ENCODE peak calls at places on chromosomes 13 and 19, in four cellular contexts. One of them, this sample, is unnamed.

GRCh38 chr13:76816394-76816793 is 69.8 kb downstream of the KCTD12 start:
- DNase-seq in HFF-Myc: no peak
- DNase-seq in left lung: no peak
- DNase-seq in A549: no peak
- DNase-seq in this sample: peak; percentile 54

GRCh38 chr13:29935309-29935981 is 85.0 kb upstream of the UBL3 start:
- DNase-seq in A549: no peak
- DNase-seq in HFF-Myc: no peak
- DNase-seq in left lung: peak; percentile 46
- DNase-seq in this sample: peak; percentile 67

GRCh38 chr13:101757446-101758039 is 305.1 kb downstream of the ITGBL1 start:
- DNase-seq in HFF-Myc: peak; percentile 25
- DNase-seq in A549: peak; percentile 45
- DNase-seq in left lung: no peak
- DNase-seq in this sample: peak; percentile 43

GRCh38 chr19:21109116-21109515 is 27.1 kb downstream of the ZNF714 start:
- DNase-seq in A549: no peak
- DNase-seq in left lung: no peak
- DNase-seq in HFF-Myc: no peak
- DNase-seq in this sample: no peak

GRCh38 chr19:49847731-49848696 is 2.9 kb upstream of the PTOV1 start:
- DNase-seq in left lung: no peak
- DNase-seq in A549: no peak
- DNase-seq in HFF-Myc: peak; percentile 83
- DNase-seq in this sample: no peak

GRCh38 chr13:74574964-74575728 is 440.9 kb upstream of the KLF12 start:
- DNase-seq in left lung: no peak
- DNase-seq in A549: no peak
- DNase-seq in HFF-Myc: no peak
- DNase-seq in this sample: peak; percentile 16

GRCh38 chr19:19217110-19217509 is 5.4 kb downstream of the NCAN start:
- DNase-seq in left lung: no peak
- DNase-seq in A549: peak; percentile 78
- DNase-seq in HFF-Myc: no peak
- DNase-seq in this sample: no peak

GRCh38 chr13:33321686-33322473 is 36.3 kb upstream of the STARD13 start:
- DNase-seq in A549: no peak
- DNase-seq in left lung: no peak
- DNase-seq in HFF-Myc: no peak
- DNase-seq in this sample: no peak

GRCh38 chr13:108003626-108004025 is 211.7 kb downstream of the LIG4 start:
- DNase-seq in A549: no peak
- DNase-seq in HFF-Myc: no peak
- DNase-seq in left lung: no peak
- DNase-seq in this sample: no peak

GRCh38 chr13:62320129-62320724 is 904.6 kb upstream of the PCDH20 start:
- DNase-seq in A549: peak; percentile 54
- DNase-seq in HFF-Myc: no peak
- DNase-seq in left lung: no peak
- DNase-seq in this sample: peak; percentile 80

GRCh38 chr13:51576754-51577153 is 7.5 kb upstream of the WDFY2 start:
- DNase-seq in A549: no peak
- DNase-seq in HFF-Myc: no peak
- DNase-seq in left lung: no peak
- DNase-seq in this sample: no peak

GRCh38 chr13:105847532-105848295 is 687.7 kb downstream of the EFNB2 start:
- DNase-seq in A549: no peak
- DNase-seq in HFF-Myc: no peak
- DNase-seq in left lung: no peak
- DNase-seq in this sample: no peak

GRCh38 chr13:63435668-63436275 is 2020.1 kb upstream of the PCDH20 start:
- DNase-seq in HFF-Myc: peak; percentile 65
- DNase-seq in A549: peak; percentile 68
- DNase-seq in left lung: peak; percentile 32
- DNase-seq in this sample: no peak

GRCh38 chr13:102846261-102847015 is 606 bp downstream of the ERCC5 start:
- DNase-seq in A549: peak; percentile 21
- DNase-seq in left lung: peak; percentile 40
- DNase-seq in HFF-Myc: no peak
- DNase-seq in this sample: peak; percentile 46

GRCh38 chr19:8811315-8812172 is 20.6 kb downstream of the ZNF558 start:
- DNase-seq in left lung: no peak
- DNase-seq in HFF-Myc: no peak
- DNase-seq in A549: peak; percentile 48
- DNase-seq in this sample: no peak

GRCh38 chr13:44373601-44374347 is at the start of gene SERP2:
- DNase-seq in A549: no peak
- DNase-seq in left lung: no peak
- DNase-seq in HFF-Myc: no peak
- DNase-seq in this sample: peak; percentile 62

GRCh38 chr13:41268764-41269163 is 5.4 kb upstream of the MTRF1 start:
- DNase-seq in A549: peak; percentile 56
- DNase-seq in HFF-Myc: peak; percentile 22
- DNase-seq in left lung: no peak
- DNase-seq in this sample: no peak

GRCh38 chr19:55777528-55777927 is 8.6 kb downstream of the RFPL4AL1 start:
- DNase-seq in A549: no peak
- DNase-seq in HFF-Myc: no peak
- DNase-seq in left lung: no peak
- DNase-seq in this sample: no peak

GRCh38 chr13:40800559-40800958 is 11.1 kb downstream of the SLC25A15 start:
- DNase-seq in HFF-Myc: no peak
- DNase-seq in left lung: no peak
- DNase-seq in A549: no peak
- DNase-seq in this sample: no peak

GRCh38 chr19:14407889-14408640 is 11.1 kb downstream of the DDX39A start:
- DNase-seq in A549: no peak
- DNase-seq in HFF-Myc: no peak
- DNase-seq in left lung: no peak
- DNase-seq in this sample: no peak